ENCODE peak calls at places on chromosomes 16 and 17, in seven cellular contexts. O is Panc1, E is heart left ventricle, B is coronary artery, P is HCT116, I is thoracic aorta, X is AG09319. Y is an unnamed sample.

GRCh38 chr17:332558-333322 is 19.9 kb downstream of the RPH3AL start:
- DNase-seq in O (no peak), E (peak; percentile 67), B (no peak), P (no peak), I (no peak), X (no peak), Y (peak; percentile 18)

GRCh38 chr17:44197980-44198720 is 1.5 kb downstream of the ATXN7L3 start:
- DNase-seq in O (no peak), E (peak; percentile 34), B (no peak), P (peak; percentile 57), I (no peak), X (no peak), Y (no peak)

GRCh38 chr16:29290631-29291247 is 115.8 kb downstream of the NPIPB11 start:
- DNase-seq in O (peak; percentile 85), E (peak; percentile 99), B (peak; percentile 97), P (peak; percentile 81), I (peak; percentile 89), X (peak; percentile 79), Y (no peak)

GRCh38 chr17:13420294-13421277 is 181.1 kb downstream of the HS3ST3A1 start:
- DNase-seq in O (no peak), E (no peak), B (no peak), P (no peak), I (no peak), X (peak; percentile 49), Y (peak; percentile 71)

GRCh38 chr17:79965806-79966205 is 69.9 kb downstream of the TBC1D16 start:
- DNase-seq in O (no peak), E (no peak), B (peak; percentile 56), P (no peak), I (no peak), X (no peak), Y (no peak)

GRCh38 chr16:72049110-72049509 is 5.2 kb upstream of the HP start:
- DNase-seq in O (no peak), E (no peak), B (no peak), P (no peak), I (no peak), X (no peak), Y (no peak)

GRCh38 chr16:3482659-3483241 is 12.5 kb downstream of the C16orf90 start:
- DNase-seq in O (no peak), E (no peak), B (no peak), P (no peak), I (no peak), X (no peak), Y (no peak)

GRCh38 chr17:19513897-19514488 is 19.7 kb upstream of the SLC47A1 start:
- DNase-seq in O (peak; percentile 51), E (peak; percentile 59), B (no peak), P (peak; percentile 75), I (no peak), X (peak; percentile 30), Y (no peak)

GRCh38 chr16:85653226-85653917 is 35.4 kb downstream of the GINS2 start:
- DNase-seq in O (no peak), E (no peak), B (no peak), P (no peak), I (no peak), X (no peak), Y (no peak)

GRCh38 chr16:85654251-85655115 is 34.3 kb downstream of the GINS2 start:
- DNase-seq in O (no peak), E (no peak), B (no peak), P (no peak), I (no peak), X (no peak), Y (no peak)

GRCh38 chr16:85656351-85657266 is 32.1 kb downstream of the GINS2 start:
- DNase-seq in O (no peak), E (no peak), B (no peak), P (no peak), I (no peak), X (no peak), Y (no peak)

GRCh38 chr16:85657267-85657650 is 31.5 kb downstream of the GINS2 start:
- DNase-seq in O (no peak), E (no peak), B (no peak), P (no peak), I (no peak), X (no peak), Y (no peak)

GRCh38 chr16:85655216-85656129 is 33.3 kb downstream of the GINS2 start:
- DNase-seq in O (no peak), E (no peak), B (no peak), P (no peak), I (no peak), X (no peak), Y (no peak)
- TF ChIP-seq CTCF in O (no peak), E (no peak), B (no peak), P (no peak), I (no peak), X (no peak), Y (no peak)

GRCh38 chr17:75205793-75206163 is 299 bp downstream of the NUP85 start:
- DNase-seq in O (no peak), E (no peak), B (no peak), P (no peak), I (no peak), X (no peak), Y (no peak)
- TF ChIP-seq CTCF in O (no peak), E (no peak), B (no peak), P (no peak), I (no peak), X (no peak), Y (no peak)

GRCh38 chr17:50050431-50051032 is 5.4 kb upstream of the ITGA3 start:
- DNase-seq in O (no peak), E (no peak), B (no peak), P (no peak), I (no peak), X (no peak), Y (no peak)
- TF ChIP-seq CTCF in O (no peak), E (no peak), B (no peak), P (no peak), I (no peak), X (no peak), Y (no peak)

GRCh38 chr16:88310796-88311605 is 71.8 kb upstream of the ZNF469 start:
- DNase-seq in O (no peak), E (no peak), B (no peak), P (no peak), I (no peak), X (no peak), Y (no peak)

GRCh38 chr16:88312732-88313131 is 70.0 kb upstream of the ZNF469 start:
- DNase-seq in O (no peak), E (no peak), B (no peak), P (no peak), I (no peak), X (no peak), Y (no peak)

GRCh38 chr16:88308441-88309173 is 74.2 kb upstream of the ZNF469 start:
- DNase-seq in O (no peak), E (no peak), B (no peak), P (no peak), I (no peak), X (no peak), Y (no peak)

GRCh38 chr16:88309174-88309904 is 73.4 kb upstream of the ZNF469 start:
- DNase-seq in O (no peak), E (peak; percentile 8), B (no peak), P (no peak), I (no peak), X (no peak), Y (no peak)

GRCh38 chr16:88309905-88310259 is 72.9 kb upstream of the ZNF469 start:
- DNase-seq in O (no peak), E (peak; percentile 15), B (no peak), P (no peak), I (no peak), X (no peak), Y (no peak)
- TF ChIP-seq CTCF in O (no peak), E (peak; percentile 11), B (no peak), P (peak; percentile 76), I (no peak), X (no peak), Y (no peak)

DNA sequence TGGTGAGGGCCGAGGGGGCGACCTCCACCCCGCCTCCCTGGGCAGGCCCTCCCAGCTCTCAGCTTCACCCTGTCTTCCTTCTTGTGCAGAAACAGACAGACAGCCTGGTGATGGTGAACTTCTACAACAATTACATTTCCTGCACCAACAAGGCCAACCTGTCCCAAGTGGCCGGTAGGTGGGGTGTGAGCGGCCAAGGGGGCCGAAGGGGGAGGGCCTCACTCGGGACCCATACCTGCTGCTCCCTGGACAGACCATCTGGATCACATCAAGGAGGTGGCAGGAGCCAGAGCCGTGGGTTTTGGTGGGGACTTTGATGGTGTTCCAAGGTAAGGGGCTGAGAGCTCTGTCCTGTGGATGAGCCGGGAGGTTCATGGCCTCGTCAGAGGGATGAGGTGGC is 20.1 kb downstream of the CHMP1A start:
- DNase-seq in O (no peak), E (no peak), B (no peak), P (no peak), I (no peak), X (no peak), Y (no peak)
- TF ChIP-seq CTCF in O (no peak), E (no peak), B (no peak), P (no peak), I (no peak), X (no peak), Y (no peak)

Y was measured in AG09309.